ENCODE peak calls at places on chromosomes 5 and 9, in four cellular contexts. P is naive thymus-derived CD4-positive, alpha-beta T cell; U is fibroblast of the conjunctiva; E is pons. R is an unnamed sample.

GRCh38 chr5:2709996-2710689 is 41.3 kb downstream of the IRX2 start:
- DNase-seq in P (no peak), U (no peak), E (no peak), R (no peak)

GRCh38 chr5:16787278-16787677 is 148.8 kb downstream of the MYO10 start:
- DNase-seq in P (no peak), E (no peak), U (no peak), R (no peak)

GRCh38 chr5:131795879-131796792 is 681 bp downstream of the FNIP1 start:
- DNase-seq in P (peak), E (peak), U (peak), R (no peak)

GRCh38 chr5:100758780-100759179 is 144.3 kb downstream of the ST8SIA4 start:
- DNase-seq in P (no peak), E (no peak), U (no peak), R (no peak)

GRCh38 chr5:160297776-160298175 is 14.6 kb downstream of the CCNJL start:
- DNase-seq in E (no peak), P (no peak), U (no peak), R (no peak)

GRCh38 chr9:136563646-136564321 is 17.9 kb upstream of the NOTCH1 start:
- DNase-seq in E (no peak), P (no peak), U (no peak), R (no peak)

GRCh38 chr5:96968074-96968473 is 32.2 kb downstream of the LNPEP start:
- DNase-seq in P (no peak), U (peak), E (no peak), R (no peak)

GRCh38 chr5:142109356-142110045 is 922 bp downstream of the NDFIP1 start:
- DNase-seq in P (peak), E (peak), U (no peak), R (peak)

GRCh38 chr9:124270504-124271335 is 13.0 kb downstream of the NEK6 start:
- DNase-seq in U (no peak), E (no peak), P (no peak), R (no peak)

GRCh38 chr5:59661939-59662615 is 231.4 kb downstream of the PDE4D start:
- DNase-seq in U (no peak), E (no peak), P (no peak), R (no peak)

GRCh38 chr9:5425006-5425628 is 12.6 kb downstream of the PLGRKT start:
- DNase-seq in E (no peak), U (no peak), P (peak), R (peak)

GRCh38 chr5:68182094-68182493 is 33.5 kb upstream of the PIK3R1 start:
- DNase-seq in P (no peak), E (no peak), U (no peak), R (no peak)

GRCh38 chr5:103780794-103781193 is 218.2 kb upstream of the NUDT12 start:
- DNase-seq in U (no peak), P (no peak), E (no peak), R (no peak)